ENCODE peak calls at places on chromosomes 6 and 20, in four cellular contexts. U is BJ, I is MM.1S, D is heart right ventricle. M is an unnamed sample.

GRCh38 chr6:118889163-118889562 is 4.8 kb upstream of the ASF1A start:
- DNase-seq in U (no peak), I (no peak), D (no peak), M (no peak)

GRCh38 chr6:35725721-35726438 is 11.0 kb upstream of the ARMC12 start:
- DNase-seq in U (no peak), I (no peak), D (peak; percentile 57), M (no peak)

GRCh38 chr6:16338577-16339262 is 100.3 kb downstream of the GMPR start:
- DNase-seq in U (peak; percentile 98), I (no peak), D (peak; percentile 54), M (no peak)

GRCh38 chr6:24358219-24358821 is 461 bp upstream of the DCDC2 start:
- DNase-seq in U (no peak), I (no peak), D (no peak), M (no peak)

GRCh38 chr6:28643017-28643740 is 117.5 kb downstream of the GPX5 start:
- DNase-seq in U (no peak), I (peak; percentile 35), D (no peak), M (peak; percentile 71)

GRCh38 chr6:53829698-53830221 is 35.0 kb downstream of the LRRC1 start:
- DNase-seq in U (no peak), I (no peak), D (no peak), M (no peak)

GRCh38 chr6:90450268-90450953 is 136.5 kb downstream of the MAP3K7 start:
- DNase-seq in U (no peak), I (no peak), D (no peak), M (no peak)

GRCh38 chr6:114747995-114748625 is 405.3 kb upstream of the HS3ST5 start:
- DNase-seq in U (no peak), I (peak; percentile 48), D (no peak), M (peak; percentile 37)

GRCh38 chr20:3071610-3072529 is at the start of gene OXT:
- DNase-seq in U (no peak), I (no peak), D (peak; percentile 62), M (no peak)

GRCh38 chr6:18388942-18389341 is 1.8 kb downstream of the RNF144B start:
- DNase-seq in U (peak; percentile 50), I (no peak), D (no peak), M (no peak)

GRCh38 chr6:158669145-158670035 is 19.5 kb downstream of the SYTL3 start:
- DNase-seq in U (no peak), I (no peak), D (no peak), M (no peak)

GRCh38 chr6:34696189-34696738 is 303 bp downstream of the ILRUN start:
- DNase-seq in U (no peak), I (peak; percentile 18), D (peak; percentile 70), M (no peak)

GRCh38 chr6:37630281-37630799 is 67.3 kb downstream of the MDGA1 start:
- DNase-seq in U (peak; percentile 93), I (no peak), D (no peak), M (no peak)

GRCh38 chr20:20752712-20753111 is 40.3 kb upstream of the RALGAPA2 start:
- DNase-seq in U (no peak), I (no peak), D (no peak), M (no peak)

GRCh38 chr6:1096967-1097765 is 214.7 kb upstream of the FOXQ1 start:
- DNase-seq in U (no peak), I (no peak), D (no peak), M (no peak)

GRCh38 chr20:48342822-48343513 is 484.8 kb downstream of the PREX1 start:
- DNase-seq in U (no peak), I (no peak), D (no peak), M (no peak)

GRCh38 chr6:72464791-72465691 is 156.8 kb upstream of the KCNQ5 start:
- DNase-seq in U (peak; percentile 49), I (no peak), D (no peak), M (no peak)

GRCh38 chr20:35551485-35551884 is 9.6 kb downstream of the ERGIC3 start:
- DNase-seq in U (no peak), I (no peak), D (no peak), M (no peak)

GRCh38 chr20:50628326-50628725 is 63.0 kb downstream of the RIPOR3 start:
- DNase-seq in U (no peak), I (no peak), D (no peak), M (no peak)

GRCh38 chr6:142642651-142643050 is 302.3 kb downstream of the HIVEP2 start:
- DNase-seq in U (no peak), I (no peak), D (no peak), M (no peak)

GRCh38 chr6:45123023-45123422 is 205.1 kb upstream of the RUNX2 start:
- DNase-seq in U (no peak), I (no peak), D (no peak), M (no peak)

GRCh38 chr6:116462516-116462915 is 1.3 kb downstream of the CALHM6 start:
- DNase-seq in U (no peak), I (peak; percentile 34), D (no peak), M (no peak)
- H3K4me3 ChIP-seq in U (peak overlapping the region; percentile 38), I (peak overlapping the region; percentile 49), D (no peak overlapping the region), M (no peak overlapping the region)

GRCh38 chr6:166559211-166559610 is 27.3 kb downstream of the RAMACL start:
- DNase-seq in U (no peak), I (no peak), D (no peak), M (no peak)
- H3K4me3 ChIP-seq in U (no peak overlapping the region), I (no peak overlapping the region), D (no peak overlapping the region), M (no peak overlapping the region)

GRCh38 chr20:40686434-40686882 is 2.6 kb downstream of the MAFB start:
- DNase-seq in U (no peak), I (no peak), D (no peak), M (no peak)
- H3K4me3 ChIP-seq in U (no peak overlapping the region), I (no peak overlapping the region), D (no peak overlapping the region), M (no peak overlapping the region)

GRCh38 chr6:56416247-56416646 is 168.9 kb upstream of the COL21A1 start:
- DNase-seq in U (peak; percentile 23), I (no peak), D (no peak), M (no peak)
- H3K4me3 ChIP-seq in U (no peak overlapping the region), I (no peak overlapping the region), D (no peak overlapping the region), M (no peak overlapping the region)

GRCh38 chr6:109979033-109979921 is 1.2 kb downstream of the GPR6 start:
- DNase-seq in U (no peak), I (no peak), D (peak; percentile 14), M (no peak)
- H3K4me3 ChIP-seq in U (no peak overlapping the region), I (no peak overlapping the region), D (no peak overlapping the region), M (no peak overlapping the region)

GRCh38 chr20:53918010-53918311 is 152.4 kb downstream of the BCAS1 start:
- DNase-seq in U (no peak), I (no peak), D (no peak), M (no peak)

GRCh38 chr20:53914861-53915458 is 155.4 kb downstream of the BCAS1 start:
- DNase-seq in U (no peak), I (no peak), D (no peak), M (peak; percentile 37)

GRCh38 chr20:53917145-53918009 is 153.0 kb downstream of the BCAS1 start:
- DNase-seq in U (no peak), I (no peak), D (peak; percentile 44), M (no peak)

GRCh38 chr20:53915459-53916172 is 154.8 kb downstream of the BCAS1 start:
- DNase-seq in U (peak; percentile 64), I (peak; percentile 94), D (peak; percentile 96), M (peak; percentile 89)

DNA sequence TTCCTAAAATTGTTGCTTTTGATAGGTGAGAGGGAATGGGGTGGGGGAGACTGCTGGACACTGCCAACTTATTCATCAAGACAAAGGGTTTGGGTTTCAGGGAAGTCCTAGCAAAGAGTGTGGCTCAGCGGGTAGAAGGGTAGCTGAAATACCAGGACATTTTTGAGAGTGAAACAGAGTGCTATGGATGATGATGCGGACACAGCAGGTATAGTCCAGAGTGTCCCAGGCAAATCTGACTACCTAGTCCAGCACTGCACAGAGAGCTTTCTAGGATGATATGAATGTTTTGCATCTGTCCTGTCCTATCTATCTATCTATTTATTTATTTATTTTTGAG is 154.3 kb downstream of the BCAS1 start:
- DNase-seq in U (no peak), I (no peak), D (no peak), M (no peak)
- H3K4me3 ChIP-seq in U (no peak overlapping the region), I (peak overlapping the region; percentile 83), D (no peak overlapping the region), M (peak overlapping the region; percentile 64)

GRCh38 chr20:45407783-45408645 is at the start of gene DBNDD2:
- DNase-seq in U (no peak), I (no peak), D (peak; percentile 40), M (no peak)

GRCh38 chr20:45407067-45407745 is 883 bp upstream of the DBNDD2 start:
- DNase-seq in U (no peak), I (no peak), D (peak; percentile 70), M (no peak)

GRCh38 chr20:45409531-45410272 is 1.6 kb downstream of the DBNDD2 start:
- DNase-seq in U (no peak), I (no peak), D (no peak), M (no peak)

GRCh38 chr20:45410887-45411286 is 2.8 kb downstream of the DBNDD2 start:
- DNase-seq in U (no peak), I (no peak), D (no peak), M (no peak)

DNA sequence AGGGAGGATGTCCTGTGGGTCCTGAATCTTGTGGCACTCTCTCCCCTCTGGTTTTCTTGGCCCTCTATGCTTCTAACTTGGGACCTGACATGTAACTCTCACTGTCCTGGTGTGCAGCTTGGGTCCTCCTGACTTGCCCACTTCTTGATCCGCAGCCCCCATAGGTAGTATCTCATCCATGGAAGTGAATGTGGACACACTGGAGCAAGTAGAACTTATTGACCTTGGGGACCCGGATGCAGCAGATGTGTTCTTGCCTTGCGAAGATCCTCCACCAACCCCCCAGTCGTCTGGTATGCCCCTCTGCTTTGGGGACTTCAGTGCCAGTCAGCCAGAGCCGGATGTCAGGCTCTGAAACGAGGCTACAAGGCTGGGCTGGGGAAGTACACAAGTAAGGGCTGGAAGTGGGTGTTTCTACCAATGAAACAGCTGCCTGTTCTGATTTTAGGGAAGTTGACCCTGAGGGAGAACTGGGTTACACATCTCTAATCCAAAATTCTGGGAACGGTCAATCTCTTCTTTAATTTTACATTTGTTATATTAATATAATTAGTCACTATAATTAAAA is 641 bp downstream of the DBNDD2 start:
- DNase-seq in U (no peak), I (no peak), D (peak; percentile 16), M (no peak)
- H3K4me3 ChIP-seq in U (no peak overlapping the region), I (no peak overlapping the region), D (peak overlapping the region; percentile 35), M (no peak overlapping the region)

M was measured in Jurkat, Clone E6-1.